ENCODE peak calls at places on chromosome 18, in nine cellular contexts. B is nephron progenitor cell; S is epithelial cell of proximal tubule; D is CD8-positive, alpha-beta T cell; P is neural progenitor cell; E is epithelial cell of esophagus; W is testis; Q is suprapubic skin; A is mucosa of descending colon. R is an unnamed sample.

GRCh38 chr18:62759704-62760402 is 44.5 kb downstream of the PHLPP1 start:
- DNase-seq in B (no peak), S (no peak), D (no peak), P (no peak), E (peak), W (no peak), Q (no peak), A (no peak), R (no peak)

GRCh38 chr18:47427951-47428350 is 176.5 kb upstream of the SKOR2 start:
- DNase-seq in B (no peak), S (no peak), D (no peak), P (no peak), E (no peak), W (no peak), Q (no peak), A (no peak), R (no peak)

GRCh38 chr18:58231930-58232329 is 187.9 kb downstream of the NEDD4L start:
- DNase-seq in B (no peak), S (no peak), D (no peak), P (no peak), E (peak), W (no peak), Q (no peak), A (peak), R (no peak)

GRCh38 chr18:44632469-44633145 is 48.1 kb upstream of the SETBP1 start:
- DNase-seq in B (no peak), S (no peak), D (no peak), P (no peak), E (peak), W (no peak), Q (no peak), A (no peak), R (no peak)

GRCh38 chr18:66757946-66758345 is 154.1 kb upstream of the CDH19 start:
- DNase-seq in B (no peak), S (no peak), D (no peak), P (no peak), E (no peak), W (no peak), Q (no peak), A (no peak), R (no peak)

GRCh38 chr18:55116855-55117254 is 157.6 kb upstream of the CCDC68 start:
- DNase-seq in B (no peak), S (no peak), D (no peak), P (no peak), E (no peak), W (no peak), Q (no peak), A (no peak), R (no peak)

GRCh38 chr18:12309683-12310198 is 1.7 kb downstream of the TUBB6 start:
- DNase-seq in B (no peak), S (no peak), D (no peak), P (no peak), E (peak), W (no peak), Q (peak), A (no peak), R (no peak)

GRCh38 chr18:23069481-23069880 is 65.8 kb upstream of the CABLES1 start:
- DNase-seq in B (no peak), S (no peak), D (peak), P (no peak), E (no peak), W (no peak), Q (no peak), A (no peak), R (no peak)

GRCh38 chr18:22466608-22467390 is 49.1 kb upstream of the CTAGE1 start:
- DNase-seq in B (no peak), S (peak), D (no peak), P (no peak), E (peak), W (no peak), Q (no peak), A (peak), R (no peak)

GRCh38 chr18:64668563-64668962 is 519.7 kb upstream of the LINC00305 start:
- DNase-seq in B (no peak), S (no peak), D (no peak), P (no peak), E (no peak), W (no peak), Q (no peak), A (no peak), R (no peak)

GRCh38 chr18:11224166-11224565 is 74.8 kb upstream of the PIEZO2 start:
- DNase-seq in B (no peak), S (no peak), D (no peak), P (no peak), E (no peak), W (no peak), Q (no peak), A (no peak), R (no peak)

GRCh38 chr18:64244571-64244970 is 95.7 kb upstream of the LINC00305 start:
- DNase-seq in B (no peak), S (no peak), D (no peak), P (peak), E (no peak), W (no peak), Q (no peak), A (peak), R (no peak)

GRCh38 chr18:24108621-24109020 is 30.2 kb upstream of the CABYR start:
- DNase-seq in B (no peak), S (no peak), D (no peak), P (no peak), E (no peak), W (no peak), Q (no peak), A (no peak), R (no peak)

GRCh38 chr18:32175265-32175664 is 14.6 kb upstream of the MEP1B start:
- DNase-seq in B (no peak), S (no peak), D (no peak), P (no peak), E (no peak), W (no peak), Q (no peak), A (no peak), R (no peak)

GRCh38 chr18:48023334-48024008 is 93.0 kb upstream of the SMAD2 start:
- DNase-seq in B (peak), S (no peak), D (no peak), P (peak), E (peak), W (peak), Q (no peak), A (peak), R (peak)

GRCh38 chr18:74266161-74266560 is 25.6 kb downstream of the CYB5A start:
- DNase-seq in B (no peak), S (peak), D (no peak), P (no peak), E (peak), W (no peak), Q (no peak), A (no peak), R (no peak)

GRCh38 chr18:8949206-8949605 is 153.3 kb upstream of the NDUFV2 start:
- DNase-seq in B (no peak), S (no peak), D (no peak), P (no peak), E (no peak), W (no peak), Q (no peak), A (no peak), R (no peak)

GRCh38 chr18:6921571-6921970 is 192.1 kb downstream of the ARHGAP28 start:
- DNase-seq in B (no peak), S (no peak), D (no peak), P (no peak), E (no peak), W (no peak), Q (no peak), A (no peak), R (no peak)

GRCh38 chr18:54672846-54673475 is 81.9 kb downstream of the DYNAP start:
- DNase-seq in B (peak), S (no peak), D (no peak), P (peak), E (peak), W (no peak), Q (no peak), A (peak), R (no peak)

GRCh38 chr18:78073275-78073674 is 823.6 kb downstream of the GALR1 start:
- DNase-seq in B (no peak), S (no peak), D (no peak), P (peak), E (no peak), W (no peak), Q (no peak), A (peak), R (no peak)

GRCh38 chr18:6943143-6943542 is 174.5 kb downstream of the LAMA1 start:
- DNase-seq in B (no peak), S (no peak), D (no peak), P (no peak), E (no peak), W (no peak), Q (no peak), A (no peak), R (no peak)

GRCh38 chr18:68394705-68395104 is 320.2 kb downstream of the TMX3 start:
- DNase-seq in B (no peak), S (no peak), D (no peak), P (no peak), E (peak), W (no peak), Q (no peak), A (no peak), R (no peak)

GRCh38 chr18:43914017-43914416 is 636.7 kb upstream of the SYT4 start:
- DNase-seq in B (no peak), S (no peak), D (no peak), P (no peak), E (no peak), W (no peak), Q (no peak), A (no peak), R (no peak)

GRCh38 chr18:70693196-70693595 is 404.4 kb downstream of the SOCS6 start:
- DNase-seq in B (peak), S (no peak), D (no peak), P (peak), E (no peak), W (no peak), Q (no peak), A (no peak), R (no peak)

GRCh38 chr18:6917082-6917481 is 187.6 kb downstream of the ARHGAP28 start:
- DNase-seq in B (no peak), S (peak), D (no peak), P (no peak), E (peak), W (no peak), Q (no peak), A (no peak), R (no peak)

DNA sequence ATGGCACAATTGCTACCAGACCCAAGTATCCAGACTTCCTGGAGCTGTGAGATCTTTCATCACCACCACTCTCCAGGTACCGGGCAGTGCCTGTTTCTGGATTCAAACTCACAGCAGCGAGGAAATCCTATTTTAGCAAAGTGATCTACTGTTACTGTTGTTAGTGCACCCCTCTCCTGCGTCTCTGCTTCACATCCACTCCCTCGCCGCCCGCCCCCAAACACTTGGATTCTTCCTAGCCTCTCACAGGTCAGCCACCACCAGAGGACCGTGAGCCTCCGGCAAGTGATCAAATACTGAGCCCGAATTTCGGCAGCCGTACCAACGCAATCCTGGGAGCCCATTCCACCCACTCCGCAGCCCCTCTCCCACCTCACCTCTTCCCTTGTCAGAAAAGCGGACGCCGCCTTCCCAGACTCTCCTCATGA is 519 bp downstream of the METTL4 start:
- DNase-seq in B (peak), S (no peak), D (peak), P (peak), E (peak), W (peak), Q (peak), A (peak), R (peak)
- TF ChIP-seq CTCF in B (no peak), S (no peak), D (no peak), P (no peak), E (peak), W (no peak), Q (no peak), A (no peak), R (peak)

DNA sequence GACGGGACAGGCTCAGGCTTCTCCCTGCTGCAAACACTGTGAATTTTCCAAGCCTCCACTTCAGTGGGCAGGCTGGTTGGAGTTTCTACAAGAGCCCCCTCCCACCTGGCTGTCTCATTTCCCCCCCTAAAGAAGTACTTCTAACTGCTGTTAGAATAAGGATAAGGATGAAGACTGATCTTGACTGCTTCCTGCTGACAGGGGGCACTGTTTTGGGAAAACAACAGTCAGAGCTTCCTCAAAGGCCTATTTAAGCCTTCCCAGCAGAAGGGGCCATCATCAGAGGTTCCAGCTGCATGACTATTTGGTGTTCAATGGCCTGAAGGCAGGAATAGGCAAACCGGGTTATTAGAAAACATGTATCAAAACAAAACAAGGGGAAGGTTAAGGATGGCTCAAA is 1162.8 kb downstream of the DSC3 start:
- DNase-seq in B (no peak), S (no peak), D (no peak), P (no peak), E (no peak), W (no peak), Q (no peak), A (no peak), R (no peak)
- TF ChIP-seq CTCF in B (no peak), S (peak), D (no peak), P (peak), E (no peak), W (no peak), Q (no peak), A (no peak), R (no peak)

GRCh38 chr18:56853961-56854360 is 202.8 kb downstream of the WDR7 start:
- DNase-seq in B (no peak), S (no peak), D (no peak), P (no peak), E (no peak), W (no peak), Q (no peak), A (no peak), R (no peak)

DNA sequence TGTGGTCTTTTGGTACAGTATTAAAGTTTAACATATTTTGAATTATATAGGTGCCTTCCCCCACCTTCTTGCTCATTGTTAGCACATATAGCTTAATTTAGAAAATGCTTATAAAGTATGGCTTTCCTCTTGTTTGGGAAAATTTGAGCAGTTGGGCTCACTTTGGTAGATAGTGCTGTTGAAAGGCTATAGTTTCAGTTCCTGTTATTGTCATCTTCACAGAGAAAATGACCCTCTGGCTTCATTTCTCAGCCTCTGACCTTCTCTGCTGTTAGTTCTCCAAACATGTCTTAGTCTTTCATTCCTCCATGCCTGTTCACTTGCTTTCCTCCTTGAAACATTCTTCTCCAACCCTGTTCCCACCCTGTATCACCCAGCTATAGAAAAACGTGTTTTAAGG is 200.6 kb downstream of the WDR7 start:
- DNase-seq in B (no peak), S (no peak), D (no peak), P (no peak), E (no peak), W (no peak), Q (no peak), A (no peak), R (no peak)
- TF ChIP-seq CTCF in B (no peak), S (no peak), D (no peak), P (no peak), E (no peak), W (no peak), Q (no peak), A (no peak), R (no peak)

GRCh38 chr18:10015941-10016819 is 102.4 kb downstream of the VAPA start:
- DNase-seq in B (no peak), S (peak), D (no peak), P (no peak), E (peak), W (no peak), Q (no peak), A (no peak), R (no peak)
- TF ChIP-seq CTCF in B (no peak), S (peak), D (no peak), P (no peak), E (peak), W (no peak), Q (no peak), A (no peak), R (no peak)

GRCh38 chr18:79450289-79450920 is 54.7 kb downstream of the NFATC1 start:
- DNase-seq in B (no peak), S (no peak), D (no peak), P (no peak), E (no peak), W (no peak), Q (no peak), A (no peak), R (no peak)

GRCh38 chr18:79452190-79452990 is 56.7 kb downstream of the NFATC1 start:
- DNase-seq in B (no peak), S (no peak), D (no peak), P (no peak), E (no peak), W (no peak), Q (no peak), A (no peak), R (no peak)

GRCh38 chr18:79449551-79450288 is 54.0 kb downstream of the NFATC1 start:
- DNase-seq in B (no peak), S (no peak), D (no peak), P (no peak), E (no peak), W (no peak), Q (no peak), A (no peak), R (no peak)

GRCh38 chr18:79452991-79453645 is 57.4 kb downstream of the NFATC1 start:
- DNase-seq in B (no peak), S (no peak), D (no peak), P (no peak), E (no peak), W (no peak), Q (no peak), A (no peak), R (no peak)

DNA sequence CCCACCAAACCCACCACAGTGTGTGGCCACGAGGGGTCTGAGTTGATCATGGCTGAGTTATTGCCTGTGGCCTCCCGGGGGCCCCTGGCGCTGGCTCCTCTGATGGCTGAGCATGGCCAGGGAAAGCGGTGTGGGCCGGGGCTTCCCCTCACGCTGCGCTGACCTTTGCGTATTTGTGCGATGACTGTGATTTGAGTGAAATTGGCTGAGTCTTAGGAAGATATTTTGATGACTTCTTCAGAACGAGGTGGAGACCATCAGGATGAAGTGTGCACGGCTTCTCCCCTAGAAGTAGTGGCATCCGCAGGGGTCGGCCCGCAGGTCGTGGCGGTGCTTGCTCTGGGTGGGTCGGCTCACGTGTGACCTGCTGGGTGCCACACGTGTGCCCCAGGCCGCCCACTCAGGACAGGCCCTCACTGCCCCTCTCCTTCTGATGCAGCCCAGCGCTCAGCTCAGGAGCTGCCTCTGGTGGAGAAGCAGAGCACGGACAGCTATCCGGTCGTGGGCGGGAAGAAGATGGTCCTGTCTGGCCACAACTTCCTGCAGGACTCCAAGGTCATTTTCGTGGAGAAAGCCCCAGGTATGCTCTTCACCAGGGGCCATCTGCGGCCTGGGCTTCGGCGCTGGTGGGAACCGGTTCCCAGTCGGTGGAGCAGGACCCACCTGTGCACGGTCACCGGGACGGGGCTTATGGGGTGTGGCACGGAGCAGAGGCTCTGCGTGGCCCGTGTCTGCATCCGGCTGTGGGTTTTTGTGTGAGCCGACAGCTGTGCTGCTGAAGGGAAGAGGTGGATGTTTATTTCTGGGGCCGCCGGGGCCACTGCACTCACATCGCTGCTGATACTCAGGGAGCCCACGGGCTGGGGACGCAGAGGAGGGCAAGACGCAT is 55.8 kb downstream of the NFATC1 start:
- DNase-seq in B (no peak), S (no peak), D (no peak), P (no peak), E (no peak), W (no peak), Q (no peak), A (no peak), R (no peak)
- TF ChIP-seq CTCF in B (peak), S (no peak), D (no peak), P (no peak), E (no peak), W (no peak), Q (no peak), A (no peak), R (no peak)

GRCh38 chr18:75365230-75365629 is 62.3 kb downstream of the SMIM21 start:
- DNase-seq in B (no peak), S (no peak), D (no peak), P (no peak), E (no peak), W (no peak), Q (no peak), A (no peak), R (no peak)

GRCh38 chr18:75365837-75366236 is 61.7 kb downstream of the SMIM21 start:
- DNase-seq in B (no peak), S (no peak), D (no peak), P (no peak), E (no peak), W (no peak), Q (no peak), A (no peak), R (no peak)

GRCh38 chr18:75364512-75364911 is 63.0 kb downstream of the SMIM21 start:
- DNase-seq in B (no peak), S (no peak), D (no peak), P (no peak), E (no peak), W (peak), Q (no peak), A (no peak), R (no peak)

GRCh38 chr18:75363446-75364225 is 63.9 kb downstream of the SMIM21 start:
- DNase-seq in B (no peak), S (no peak), D (no peak), P (no peak), E (no peak), W (no peak), Q (no peak), A (no peak), R (no peak)

DNA sequence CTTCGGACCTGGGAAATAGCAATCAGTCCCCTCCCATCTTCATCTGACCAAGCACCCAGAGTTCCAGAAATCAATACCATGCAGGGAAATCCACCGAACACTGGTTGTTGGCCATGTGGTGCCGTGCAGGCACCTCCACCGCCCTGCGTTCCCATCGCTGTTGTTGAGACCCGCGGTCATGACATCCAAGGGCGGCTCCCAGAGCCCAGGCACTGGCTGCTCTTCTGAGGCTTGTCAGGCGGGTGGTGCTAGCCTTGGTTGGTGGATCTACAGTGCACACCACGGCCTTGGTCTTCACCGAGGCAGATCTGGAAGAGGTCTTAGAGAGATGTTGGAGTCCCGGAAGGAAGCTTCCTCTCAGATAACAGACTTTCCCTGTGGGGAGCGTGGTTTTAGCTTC is 58.5 kb downstream of the SMIM21 start:
- DNase-seq in B (no peak), S (no peak), D (no peak), P (no peak), E (no peak), W (no peak), Q (no peak), A (no peak), R (no peak)
- TF ChIP-seq CTCF in B (no peak), S (no peak), D (no peak), P (no peak), E (no peak), W (no peak), Q (no peak), A (no peak), R (no peak)

R was measured in neural crest cell.